ENCODE peak calls at places on chromosomes 7 and 10, in four cellular contexts. T, A, B and G are unnamed samples.
A peak's percentile ranks its signal among the peaks of the same experiment; 100 is the strongest.

GRCh38 chr10:125003901-125004467 is 62.1 kb downstream of the ZRANB1 start:
- DNase-seq in A (no peak), T (no peak), B (no peak), G (peak; percentile 31)

GRCh38 chr7:128893251-128894100 is 17.0 kb downstream of the KCP start:
- DNase-seq in B (peak; percentile 48), A (no peak), T (no peak), G (peak; percentile 42)

GRCh38 chr10:78769526-78769925 is 299.2 kb upstream of the ZMIZ1 start:
- DNase-seq in A (no peak), T (no peak), B (no peak), G (no peak)

GRCh38 chr7:405489-406211 is 114.0 kb downstream of the PDGFA start:
- DNase-seq in A (no peak), B (no peak), T (no peak), G (peak; percentile 43)

GRCh38 chr7:130695840-130696239 is 9.5 kb upstream of the TSGA13 start:
- DNase-seq in B (peak; percentile 46), T (peak; percentile 60), A (peak; percentile 36), G (peak; percentile 44)

GRCh38 chr7:123494193-123494796 is 40.1 kb downstream of the IQUB start:
- DNase-seq in T (peak; percentile 55), A (peak; percentile 27), B (peak; percentile 21), G (peak; percentile 41)

GRCh38 chr10:16770646-16771045 is 46.6 kb downstream of the RSU1 start:
- DNase-seq in B (no peak), A (no peak), T (no peak), G (no peak)

GRCh38 chr7:16668049-16668858 is 22.3 kb downstream of the BZW2 start:
- DNase-seq in T (peak; percentile 72), B (peak; percentile 91), A (peak; percentile 10), G (peak; percentile 54)

GRCh38 chr7:137081694-137082093 is 213.2 kb downstream of the CHRM2 start:
- DNase-seq in T (no peak), B (no peak), A (no peak), G (peak; percentile 75)

GRCh38 chr7:96034940-96035727 is 262.8 kb downstream of the DYNC1I1 start:
- DNase-seq in A (no peak), B (no peak), T (no peak), G (no peak)

GRCh38 chr7:116495737-116496136 is 3.8 kb upstream of the CAV2 start:
- DNase-seq in A (no peak), B (no peak), T (no peak), G (no peak)

GRCh38 chr10:110002801-110003523 is 4.8 kb upstream of the ADD3 start:
- DNase-seq in T (no peak), B (no peak), A (no peak), G (no peak)

GRCh38 chr7:106249488-106249887 is 35.3 kb downstream of the NAMPT start:
- DNase-seq in T (no peak), B (no peak), A (no peak), G (no peak)

GRCh38 chr10:15208221-15208620 is 39.7 kb upstream of the NMT2 start:
- DNase-seq in B (no peak), T (no peak), A (no peak), G (no peak)

GRCh38 chr10:15211464-15211979 is 43.0 kb upstream of the NMT2 start:
- DNase-seq in A (no peak), B (peak; percentile 60), T (no peak), G (no peak)

GRCh38 chr10:15213461-15213861 is 45.0 kb upstream of the NMT2 start:
- DNase-seq in B (no peak), T (no peak), A (no peak), G (no peak)

GRCh38 chr10:15210521-15210920 is 42.0 kb upstream of the NMT2 start:
- DNase-seq in A (no peak), T (no peak), B (no peak), G (no peak)

GRCh38 chr10:15209827-15210509 is 41.5 kb upstream of the NMT2 start:
- DNase-seq in A (peak; percentile 69), T (peak; percentile 76), B (peak; percentile 64), G (peak; percentile 86)
- TF ChIP-seq RAD21 in A (peak; percentile 62), T (peak; percentile 73), B (peak; percentile 73), G (peak; percentile 86)

DNA sequence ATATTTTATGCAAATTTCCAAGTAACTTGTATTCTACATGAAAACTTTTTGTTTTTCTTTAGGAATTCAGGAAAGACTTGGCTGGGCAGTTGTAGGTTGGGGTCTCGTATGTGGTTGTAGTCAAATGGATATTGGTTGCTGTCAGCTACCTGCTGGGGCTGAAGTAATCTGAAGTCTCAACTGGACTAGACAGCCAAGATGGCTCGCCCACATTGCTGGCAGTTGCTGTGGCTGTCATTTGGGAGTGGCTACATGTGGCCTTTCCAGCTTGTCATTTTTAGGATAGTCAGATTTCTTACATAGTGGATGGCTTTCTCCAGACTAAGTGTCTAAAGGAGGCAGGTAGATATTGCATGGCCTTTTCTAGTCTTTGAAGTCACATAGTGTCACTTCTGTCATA is 32.6 kb downstream of the EXOC6 start:
- DNase-seq in B (no peak), A (no peak), T (no peak), G (no peak)
- TF ChIP-seq ELF1 in B (no peak), A (no peak), T (no peak), G (no peak)

GRCh38 chr10:3948843-3949242 is 163.8 kb upstream of the KLF6 start:
- DNase-seq in B (no peak), A (no peak), T (no peak), G (peak; percentile 40)
- TF ChIP-seq RAD21 in B (no peak), A (no peak), T (no peak), G (no peak)

DNA sequence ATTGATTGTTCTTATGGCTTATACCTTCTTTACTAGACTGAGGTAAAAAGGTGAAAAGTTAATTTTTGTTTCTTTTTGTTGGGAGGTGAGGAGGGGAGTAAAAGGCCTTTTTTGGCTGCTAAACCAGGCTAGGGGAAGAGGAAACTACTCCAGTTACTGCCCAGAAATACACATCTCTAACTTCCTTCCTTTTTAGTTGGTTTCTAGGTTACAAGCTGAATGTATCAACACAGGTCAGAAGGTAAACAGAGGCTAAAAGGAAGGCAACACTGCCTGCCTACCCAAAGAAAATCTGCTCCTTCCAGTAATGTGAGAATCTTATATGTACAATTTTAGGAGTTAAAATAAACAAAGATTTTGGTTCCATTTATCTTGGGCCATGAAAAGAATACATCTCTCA is 140.4 kb downstream of the NRBF2 start:
- DNase-seq in T (no peak), A (no peak), B (no peak), G (no peak)
- TF ChIP-seq ELF1 in T (no peak), A (no peak), B (no peak), G (no peak)

GRCh38 chr10:29522038-29522855 is 112.5 kb downstream of the SVIL start:
- DNase-seq in T (no peak), A (no peak), B (no peak), G (no peak)

GRCh38 chr10:29512460-29512974 is 122.3 kb downstream of the SVIL start:
- DNase-seq in B (no peak), A (no peak), T (no peak), G (no peak)

GRCh38 chr10:29514306-29514705 is 120.5 kb downstream of the SVIL start:
- DNase-seq in B (no peak), A (no peak), T (no peak), G (no peak)

GRCh38 chr10:29519670-29520069 is 115.1 kb downstream of the SVIL start:
- DNase-seq in T (no peak), A (no peak), B (no peak), G (no peak)

GRCh38 chr10:29517352-29517923 is 117.3 kb downstream of the SVIL start:
- DNase-seq in B (peak; percentile 16), T (peak; percentile 44), A (peak; percentile 43), G (peak; percentile 71)
- TF ChIP-seq RAD21 in B (no peak), T (no peak), A (no peak), G (peak; percentile 21)